ENCODE peak calls at places on chromosomes 12 and 14, in ten cellular contexts. E, B, W, T, F, L, O, Q, P and M are unnamed samples.

GRCh38 chr14:101595887-101596721 is 34.8 kb downstream of the DIO3 start:
- DNase-seq in T (no peak), W (no peak), P (peak; percentile 45), O (no peak), E (no peak), L (peak; percentile 14), Q (peak; percentile 77), B (no peak), F (peak; percentile 5), M (peak; percentile 24)

GRCh38 chr14:106547735-106548550 is 1021.6 kb downstream of the TMEM121 start:
- DNase-seq in O (no peak), E (no peak), L (no peak), W (no peak), P (no peak), Q (no peak), T (no peak), B (no peak), F (no peak), M (no peak)

GRCh38 chr12:75982974-75983660 is 48.5 kb downstream of the PHLDA1 start:
- DNase-seq in F (no peak), W (no peak), L (no peak), E (no peak), P (no peak), T (no peak), Q (no peak), B (no peak), O (no peak), M (no peak)

GRCh38 chr12:40734283-40734682 is 42.0 kb downstream of the CNTN1 start:
- DNase-seq in W (no peak), L (no peak), Q (no peak), E (no peak), F (no peak), T (no peak), O (no peak), P (no peak), B (no peak), M (no peak)

GRCh38 chr12:59059401-59059935 is 139.2 kb upstream of the LRIG3 start:
- DNase-seq in B (no peak), P (no peak), W (no peak), T (no peak), Q (no peak), F (no peak), O (no peak), E (no peak), L (no peak), M (no peak)

GRCh38 chr14:32453857-32454810 is 125.0 kb downstream of the AKAP6 start:
- DNase-seq in P (no peak), F (no peak), L (no peak), B (no peak), W (no peak), Q (no peak), O (no peak), T (no peak), E (no peak), M (no peak)

GRCh38 chr14:74350944-74351323 is 2.7 kb downstream of the VRTN start:
- DNase-seq in P (no peak), O (no peak), W (no peak), E (no peak), L (no peak), F (no peak), B (no peak), Q (no peak), T (no peak), M (no peak)

GRCh38 chr14:56862843-56863242 is 52.6 kb upstream of the OTX2 start:
- DNase-seq in W (no peak), P (no peak), B (no peak), E (no peak), T (no peak), Q (no peak), L (no peak), O (no peak), F (no peak), M (no peak)

GRCh38 chr14:93986972-93987371 is 10.1 kb upstream of the CCDC197 start:
- DNase-seq in P (no peak), Q (no peak), W (no peak), T (no peak), B (no peak), F (no peak), L (no peak), E (no peak), O (no peak), M (no peak)

GRCh38 chr12:124191024-124191359 is 103.9 kb upstream of the RFLNA start:
- DNase-seq in F (peak; percentile 61), W (no peak), O (no peak), E (peak; percentile 26), P (no peak), L (no peak), T (no peak), Q (no peak), B (no peak), M (no peak)

GRCh38 chr12:28865776-28866175 is 283.3 kb upstream of the FAR2 start:
- DNase-seq in F (no peak), W (no peak), Q (no peak), E (no peak), P (no peak), B (no peak), L (no peak), T (no peak), O (no peak), M (no peak)

GRCh38 chr12:46553911-46554310 is 181.3 kb upstream of the SLC38A2 start:
- DNase-seq in B (no peak), W (no peak), O (no peak), Q (no peak), F (no peak), T (no peak), E (no peak), P (no peak), L (no peak), M (no peak)

GRCh38 chr14:96590190-96590860 is 88.1 kb downstream of the PAPOLA start:
- DNase-seq in W (no peak), B (no peak), O (no peak), T (no peak), E (no peak), F (no peak), P (no peak), L (no peak), Q (peak; percentile 35), M (no peak)

GRCh38 chr14:64298773-64299172 is 4.6 kb upstream of the ESR2 start:
- DNase-seq in E (no peak), B (no peak), F (no peak), W (no peak), T (no peak), Q (no peak), P (no peak), L (no peak), O (no peak), M (no peak)

GRCh38 chr12:6084261-6084968 is 40.1 kb downstream of the VWF start:
- DNase-seq in Q (peak; percentile 39), P (no peak), B (peak; percentile 56), E (peak; percentile 60), W (peak; percentile 31), T (peak; percentile 36), L (peak; percentile 15), F (no peak), O (no peak), M (no peak)

GRCh38 chr14:96852823-96853422 is 55.7 kb downstream of the VRK1 start:
- DNase-seq in W (no peak), L (no peak), B (no peak), Q (no peak), T (no peak), P (no peak), O (no peak), E (peak; percentile 26), F (peak; percentile 57), M (no peak)

GRCh38 chr14:40074169-40074568 is 641.9 kb upstream of the FBXO33 start:
- DNase-seq in F (no peak), L (no peak), B (no peak), T (no peak), O (no peak), Q (no peak), W (no peak), P (no peak), E (no peak), M (no peak)

GRCh38 chr14:40072175-40072574 is 639.9 kb upstream of the FBXO33 start:
- DNase-seq in T (no peak), P (no peak), B (no peak), W (no peak), O (no peak), E (no peak), F (no peak), Q (no peak), L (no peak), M (no peak)
- TF ChIP-seq POLR2A in T (no peak), P (no peak), B (no peak), W (no peak), O (no peak), E (no peak), F (no peak), Q (no peak), L (no peak), M (no peak)

DNA sequence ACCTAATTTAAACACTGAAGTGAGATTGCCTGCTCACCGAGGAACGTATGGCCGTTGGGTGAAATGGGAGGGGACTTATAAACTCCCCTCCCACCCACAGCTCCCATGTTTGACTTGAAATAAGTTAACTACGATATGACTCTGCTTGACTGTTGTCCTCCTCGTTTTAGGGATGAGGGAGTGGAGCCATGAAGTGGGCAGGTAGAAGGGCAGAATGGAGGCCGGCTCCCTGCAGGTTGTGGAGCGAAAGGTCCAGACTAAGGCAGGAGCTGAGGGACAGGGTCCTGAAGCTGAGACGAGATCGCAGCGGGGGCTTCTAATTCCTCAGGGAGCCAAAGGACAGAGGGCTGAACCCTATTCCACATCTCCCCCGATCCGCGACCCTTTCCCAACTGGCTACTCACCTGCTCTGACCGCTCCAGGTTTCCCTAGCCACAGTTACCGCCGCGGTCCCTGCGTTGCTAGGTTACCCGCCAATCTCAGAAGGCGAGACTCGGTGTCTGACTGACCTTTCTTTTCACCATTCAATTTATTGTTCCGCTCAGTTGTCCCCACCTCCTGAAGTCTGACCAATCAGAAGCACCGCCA is 577 bp upstream of the TPCN1 start:
- DNase-seq in Q (no peak), F (no peak), P (no peak), B (no peak), L (no peak), E (no peak), W (no peak), O (no peak), T (no peak), M (no peak)
- TF ChIP-seq POLR2AphosphoS5 in Q (no peak), F (no peak), P (no peak), B (peak; percentile 66), L (no peak), E (peak; percentile 29), W (no peak), O (no peak), T (peak; percentile 35), M (no peak)

DNA sequence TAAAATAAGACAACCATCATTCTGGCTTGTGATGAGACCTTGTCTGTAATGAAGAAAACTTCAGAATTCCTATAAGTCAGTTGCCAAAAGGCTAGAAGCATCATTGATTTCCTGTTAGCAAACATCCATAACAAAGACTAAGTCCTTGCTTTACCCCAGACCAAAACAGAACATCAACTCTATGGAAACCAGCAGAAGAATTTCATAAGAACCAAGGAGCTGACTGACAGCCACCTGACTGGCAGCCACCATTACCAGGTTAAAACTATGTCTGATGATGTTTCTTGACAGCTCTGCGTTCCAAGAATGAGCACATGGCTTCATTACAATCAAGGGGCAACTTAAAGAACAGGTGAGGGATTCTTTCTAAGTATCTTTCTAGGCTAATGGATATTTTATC is 29.3 kb downstream of the HECTD4 start:
- DNase-seq in L (no peak), B (no peak), F (peak; percentile 32), T (no peak), Q (no peak), W (no peak), E (no peak), P (no peak), O (no peak), M (no peak)
- TF ChIP-seq POLR2A in L (no peak), B (no peak), F (no peak), T (no peak), Q (no peak), W (no peak), E (no peak), P (no peak), O (no peak), M (no peak)

GRCh38 chr12:70398002-70398401 is 31.9 kb downstream of the KCNMB4 start:
- DNase-seq in F (no peak), L (no peak), O (no peak), E (no peak), B (no peak), T (no peak), P (no peak), W (no peak), Q (no peak), M (no peak)
- TF ChIP-seq POLR2AphosphoS5 in F (no peak), L (no peak), O (no peak), E (no peak), B (no peak), T (no peak), P (no peak), W (no peak), Q (no peak), M (no peak)